ENCODE peak calls at places on chromosome 14, in nine cellular contexts. S is Panc1, T is adipocyte, Q is A673, R is breast epithelium, M is thyroid gland, I is NT2/D1, N is OCI-LY7, F is ovary. H is an unnamed sample. For H3K4me1, the result is how much of the 10 kb centered on the place peaks cover.

GRCh38 chr14:61031026-61031425 is 50.0 kb downstream of the SLC38A6 start:
- DNase-seq in S (no peak), T (no peak), R (no peak), I (no peak), N (no peak), Q (no peak), M (no peak), F (no peak), H (no peak)

GRCh38 chr14:70013269-70013873 is 134.2 kb downstream of the SMOC1 start:
- DNase-seq in R (no peak), I (peak), F (no peak), S (no peak), N (peak), M (peak), Q (peak), T (no peak), H (peak)

GRCh38 chr14:24481622-24482324 is 26.3 kb downstream of the CMA1 start:
- DNase-seq in R (no peak), I (peak), M (peak), Q (peak), T (peak), N (peak), S (peak), F (no peak), H (peak)

GRCh38 chr14:100855256-100855930 is 29.5 kb downstream of the MEG3 start:
- DNase-seq in I (no peak), F (no peak), Q (no peak), T (no peak), M (no peak), N (no peak), R (no peak), S (no peak), H (no peak)

GRCh38 chr14:94964181-94964580 is 193.1 kb downstream of the DICER1 start:
- DNase-seq in T (no peak), I (no peak), Q (no peak), S (no peak), N (no peak), R (no peak), F (no peak), M (no peak), H (no peak)

GRCh38 chr14:52929192-52929807 is 21.6 kb downstream of the FERMT2 start:
- DNase-seq in I (no peak), N (no peak), T (no peak), R (no peak), M (no peak), F (no peak), Q (no peak), S (no peak), H (no peak)

GRCh38 chr14:54789166-54789565 is 113.5 kb downstream of the GCH1 start:
- DNase-seq in N (no peak), M (no peak), F (no peak), T (no peak), S (no peak), I (no peak), Q (no peak), R (no peak), H (no peak)

GRCh38 chr14:92511472-92512247 is 1.9 kb upstream of the RIN3 start:
- DNase-seq in S (peak), T (peak), Q (peak), R (no peak), F (no peak), M (no peak), N (no peak), I (no peak), H (peak)

GRCh38 chr14:53192023-53192422 is 38.9 kb upstream of the DDHD1 start:
- DNase-seq in N (no peak), T (no peak), S (no peak), R (no peak), I (no peak), M (no peak), F (no peak), Q (no peak), H (no peak)

GRCh38 chr14:50865677-50866076 is 6.2 kb upstream of the ABHD12B start:
- DNase-seq in T (no peak), R (no peak), N (no peak), F (no peak), I (no peak), Q (no peak), S (no peak), M (no peak), H (no peak)

GRCh38 chr14:99615497-99616245 is 11.7 kb upstream of the CCDC85C start:
- DNase-seq in M (no peak), F (no peak), Q (no peak), I (no peak), N (no peak), R (no peak), T (no peak), S (no peak), H (no peak)

GRCh38 chr14:81023095-81023710 is 67.8 kb downstream of the TSHR start:
- DNase-seq in I (no peak), R (no peak), N (no peak), F (no peak), Q (no peak), S (no peak), M (no peak), T (no peak), H (no peak)

GRCh38 chr14:33996450-33996849 is 45.6 kb upstream of the EGLN3 start:
- DNase-seq in S (no peak), T (no peak), Q (no peak), M (no peak), R (no peak), I (no peak), F (no peak), N (no peak), H (no peak)

GRCh38 chr14:58560208-58560607 is 77.6 kb upstream of the DACT1 start:
- DNase-seq in N (no peak), F (no peak), R (no peak), M (no peak), I (no peak), T (no peak), Q (peak), S (no peak), H (no peak)

GRCh38 chr14:105093426-105094192 is 28.4 kb upstream of the GPR132 start:
- DNase-seq in N (no peak), Q (peak), T (peak), R (peak), S (no peak), M (peak), I (peak), F (peak), H (peak)

GRCh38 chr14:68593806-68594536 is 198.9 kb downstream of the ZFP36L1 start:
- DNase-seq in N (peak), M (no peak), F (no peak), R (no peak), I (peak), S (no peak), Q (no peak), T (no peak), H (no peak)

GRCh38 chr14:51248041-51248987 is 8.3 kb downstream of the TMX1 start:
- DNase-seq in F (no peak), S (no peak), M (no peak), N (peak), I (no peak), R (no peak), Q (no peak), T (no peak), H (no peak)

GRCh38 chr14:35855886-35856481 is 29.8 kb downstream of the BRMS1L start:
- DNase-seq in T (no peak), Q (peak), F (no peak), M (no peak), N (peak), S (no peak), I (no peak), R (no peak), H (no peak)

GRCh38 chr14:104082807-104083206 is 2.7 kb upstream of the ASPG start:
- DNase-seq in N (no peak), R (peak), T (no peak), I (no peak), M (peak), F (peak), Q (no peak), S (no peak), H (no peak)
- H3K4me1 ChIP-seq in N (under half), R (under half), T (under half), I (under half), M (under half), F (under half), Q (under half), S (under half), H (under half)

GRCh38 chr14:93943052-93943451 is 15.9 kb downstream of the FAM181A start:
- DNase-seq in F (no peak), R (no peak), M (no peak), N (no peak), I (no peak), T (no peak), Q (no peak), S (no peak), H (no peak)

GRCh38 chr14:93938766-93939303 is 11.7 kb downstream of the FAM181A start:
- DNase-seq in F (no peak), N (no peak), R (no peak), S (no peak), Q (no peak), T (no peak), I (no peak), M (no peak), H (no peak)

GRCh38 chr14:93941293-93941910 is 14.3 kb downstream of the FAM181A start:
- DNase-seq in Q (peak), M (no peak), N (no peak), S (no peak), R (no peak), T (peak), I (no peak), F (no peak), H (no peak)

GRCh38 chr14:93939304-93940229 is 12.4 kb downstream of the FAM181A start:
- DNase-seq in T (peak), M (peak), S (no peak), I (peak), R (peak), F (peak), N (peak), Q (peak), H (peak)

DNA sequence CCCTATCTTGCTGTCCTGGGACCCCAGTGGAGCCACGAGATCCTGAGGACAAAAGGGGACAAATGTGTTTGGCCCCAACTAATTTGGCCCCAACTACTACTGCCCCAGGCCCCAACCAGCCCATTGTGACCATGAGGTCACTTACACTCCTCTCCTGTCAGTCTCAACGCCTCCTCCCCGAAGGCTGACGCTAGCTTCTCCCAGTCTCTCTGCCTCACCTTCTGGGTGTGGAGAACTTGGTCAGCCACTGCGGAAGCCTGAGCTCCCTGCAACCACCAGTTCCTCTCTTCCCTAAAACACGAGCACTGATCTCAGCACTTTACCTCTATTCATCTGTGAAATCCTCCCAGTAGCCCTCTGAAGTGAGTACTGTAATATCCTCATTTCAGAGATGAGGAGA is 13.3 kb downstream of the FAM181A start:
- DNase-seq in I (no peak), T (no peak), F (no peak), N (no peak), Q (no peak), S (no peak), M (no peak), R (no peak), H (no peak)
- H3K4me1 ChIP-seq in I (under half), T (under half), F (under half), N (under half), Q (under half), S (under half), M (under half), R (under half), H (half or more)

GRCh38 chr14:65472189-65472588 is 59.7 kb downstream of the FUT8 start:
- DNase-seq in S (no peak), F (no peak), Q (peak), N (no peak), I (no peak), R (no peak), M (no peak), T (no peak), H (no peak)
- H3K4me1 ChIP-seq in S (under half), F (under half), Q (under half), N (under half), I (under half), R (under half), M (under half), T (under half), H (under half)

GRCh38 chr14:102793531-102794328 is 16.5 kb downstream of the TRAF3 start:
- DNase-seq in N (no peak), I (no peak), Q (no peak), S (no peak), T (no peak), F (no peak), R (no peak), M (no peak), H (no peak)
- H3K4me1 ChIP-seq in N (under half), I (under half), Q (under half), S (under half), T (under half), F (under half), R (under half), M (under half), H (under half)

GRCh38 chr14:38122241-38122640 is 85.5 kb upstream of the SSTR1 start:
- DNase-seq in N (no peak), F (no peak), M (no peak), Q (no peak), S (no peak), R (no peak), I (no peak), T (no peak), H (no peak)
- H3K4me1 ChIP-seq in N (half or more), F (under half), M (under half), Q (under half), S (under half), R (under half), I (under half), T (under half), H (under half)

GRCh38 chr14:75442166-75442565 is 14.3 kb downstream of the JDP2 start:
- DNase-seq in Q (no peak), S (no peak), T (no peak), F (no peak), M (no peak), I (no peak), N (no peak), R (no peak), H (no peak)

GRCh38 chr14:75439989-75440388 is 12.2 kb downstream of the JDP2 start:
- DNase-seq in S (no peak), N (peak), M (no peak), R (no peak), Q (no peak), I (no peak), F (no peak), T (no peak), H (no peak)

GRCh38 chr14:75442642-75443041 is 14.8 kb downstream of the JDP2 start:
- DNase-seq in S (no peak), I (no peak), M (no peak), F (no peak), Q (no peak), N (no peak), R (no peak), T (no peak), H (no peak)

GRCh38 chr14:75441731-75442130 is 13.9 kb downstream of the JDP2 start:
- DNase-seq in M (no peak), N (no peak), R (no peak), Q (no peak), T (no peak), F (no peak), I (no peak), S (no peak), H (no peak)

GRCh38 chr14:75440733-75441474 is 13.1 kb downstream of the JDP2 start:
- DNase-seq in I (no peak), Q (no peak), R (no peak), F (peak), S (no peak), T (no peak), N (peak), M (peak), H (no peak)
- H3K4me1 ChIP-seq in I (under half), Q (under half), R (under half), F (under half), S (under half), T (half or more), N (half or more), M (under half), H (under half)

GRCh38 chr14:22819191-22819988 is 4.2 kb upstream of the SLC7A7 start:
- DNase-seq in T (peak), S (no peak), M (peak), R (no peak), F (no peak), I (no peak), N (peak), Q (no peak), H (no peak)
- H3K4me1 ChIP-seq in T (under half), S (under half), M (half or more), R (under half), F (under half), I (under half), N (half or more), Q (under half), H (under half)